ENCODE peak calls at places on chromosomes 13 and 19, in seven cellular contexts. One of them, this sample, is unnamed.

GRCh38 chr13:82802528-82802927 is 1079.7 kb downstream of the SLITRK1 start:
- DNase-seq in IMR-90: no peak
- DNase-seq in ovary: no peak
- DNase-seq in breast epithelium: no peak
- DNase-seq in prostate gland: no peak
- DNase-seq in heart left ventricle: no peak
- DNase-seq in A549: no peak
- DNase-seq in this sample: no peak

GRCh38 chr13:114071441-114071840 is 61.0 kb downstream of the RASA3 start:
- DNase-seq in IMR-90: no peak
- DNase-seq in ovary: no peak
- DNase-seq in breast epithelium: peak
- DNase-seq in prostate gland: no peak
- DNase-seq in heart left ventricle: peak
- DNase-seq in A549: no peak
- DNase-seq in this sample: peak

GRCh38 chr13:60591348-60591747 is 194.3 kb downstream of the TDRD3 start:
- DNase-seq in IMR-90: peak
- DNase-seq in ovary: no peak
- DNase-seq in breast epithelium: no peak
- DNase-seq in prostate gland: no peak
- DNase-seq in heart left ventricle: no peak
- DNase-seq in A549: no peak
- DNase-seq in this sample: no peak

GRCh38 chr13:23695711-23696512 is 125.7 kb downstream of the TNFRSF19 start:
- DNase-seq in IMR-90: no peak
- DNase-seq in ovary: no peak
- DNase-seq in breast epithelium: no peak
- DNase-seq in prostate gland: no peak
- DNase-seq in heart left ventricle: peak
- DNase-seq in A549: no peak
- DNase-seq in this sample: no peak

GRCh38 chr13:48318714-48319457 is 15.3 kb downstream of the RB1 start:
- DNase-seq in IMR-90: no peak
- DNase-seq in ovary: peak
- DNase-seq in breast epithelium: no peak
- DNase-seq in prostate gland: no peak
- DNase-seq in heart left ventricle: peak
- DNase-seq in A549: no peak
- DNase-seq in this sample: no peak

GRCh38 chr19:47266401-47266885 is 8.2 kb upstream of the INAFM1 start:
- DNase-seq in IMR-90: no peak
- DNase-seq in ovary: no peak
- DNase-seq in breast epithelium: no peak
- DNase-seq in prostate gland: no peak
- DNase-seq in heart left ventricle: no peak
- DNase-seq in A549: no peak
- DNase-seq in this sample: no peak

GRCh38 chr13:74870865-74871264 is 611.1 kb downstream of the TBC1D4 start:
- DNase-seq in IMR-90: no peak
- DNase-seq in ovary: no peak
- DNase-seq in breast epithelium: no peak
- DNase-seq in prostate gland: no peak
- DNase-seq in heart left ventricle: no peak
- DNase-seq in A549: no peak
- DNase-seq in this sample: no peak

GRCh38 chr13:114124921-114125320 is 7.5 kb downstream of the RASA3 start:
- DNase-seq in IMR-90: peak
- DNase-seq in ovary: no peak
- DNase-seq in breast epithelium: no peak
- DNase-seq in prostate gland: no peak
- DNase-seq in heart left ventricle: no peak
- DNase-seq in A549: no peak
- DNase-seq in this sample: no peak

GRCh38 chr13:36313047-36313969 is 15.7 kb upstream of the CCDC169 start:
- DNase-seq in IMR-90: peak
- DNase-seq in ovary: no peak
- DNase-seq in breast epithelium: no peak
- DNase-seq in prostate gland: no peak
- DNase-seq in heart left ventricle: no peak
- DNase-seq in A549: no peak
- DNase-seq in this sample: no peak

GRCh38 chr19:56748443-56748842 is 76.9 kb upstream of the ZNF835 start:
- DNase-seq in IMR-90: no peak
- DNase-seq in ovary: no peak
- DNase-seq in breast epithelium: no peak
- DNase-seq in prostate gland: no peak
- DNase-seq in heart left ventricle: no peak
- DNase-seq in A549: no peak
- DNase-seq in this sample: no peak

GRCh38 chr13:27170521-27171243 is 929 bp downstream of the USP12 start:
- DNase-seq in IMR-90: no peak
- DNase-seq in ovary: peak
- DNase-seq in breast epithelium: no peak
- DNase-seq in prostate gland: peak
- DNase-seq in heart left ventricle: no peak
- DNase-seq in A549: peak
- DNase-seq in this sample: peak

GRCh38 chr19:34189917-34190425 is 17.7 kb downstream of the LSM14A start:
- DNase-seq in IMR-90: no peak
- DNase-seq in ovary: no peak
- DNase-seq in breast epithelium: no peak
- DNase-seq in prostate gland: no peak
- DNase-seq in heart left ventricle: no peak
- DNase-seq in A549: no peak
- DNase-seq in this sample: no peak

GRCh38 chr19:45782162-45782623 is at the start of gene DMPK:
- DNase-seq in IMR-90: no peak
- DNase-seq in ovary: peak
- DNase-seq in breast epithelium: no peak
- DNase-seq in prostate gland: no peak
- DNase-seq in heart left ventricle: peak
- DNase-seq in A549: peak
- DNase-seq in this sample: no peak

GRCh38 chr13:112679932-112680677 is 9.7 kb upstream of the ATP11A start:
- DNase-seq in IMR-90: no peak
- DNase-seq in ovary: no peak
- DNase-seq in breast epithelium: peak
- DNase-seq in prostate gland: no peak
- DNase-seq in heart left ventricle: no peak
- DNase-seq in A549: no peak
- DNase-seq in this sample: no peak

GRCh38 chr19:23787106-23787505 is 28.4 kb upstream of the ZNF681 start:
- DNase-seq in IMR-90: peak
- DNase-seq in ovary: no peak
- DNase-seq in breast epithelium: no peak
- DNase-seq in prostate gland: no peak
- DNase-seq in heart left ventricle: no peak
- DNase-seq in A549: no peak
- DNase-seq in this sample: no peak

GRCh38 chr13:76720827-76721226 is 165.4 kb downstream of the KCTD12 start:
- DNase-seq in IMR-90: no peak
- DNase-seq in ovary: no peak
- DNase-seq in breast epithelium: no peak
- DNase-seq in prostate gland: no peak
- DNase-seq in heart left ventricle: no peak
- DNase-seq in A549: no peak
- DNase-seq in this sample: no peak

GRCh38 chr19:37362733-37363132 is 8.2 kb upstream of the ZNF527 start:
- DNase-seq in IMR-90: no peak
- DNase-seq in ovary: no peak
- DNase-seq in breast epithelium: no peak
- DNase-seq in prostate gland: no peak
- DNase-seq in heart left ventricle: no peak
- DNase-seq in A549: no peak
- DNase-seq in this sample: no peak

GRCh38 chr13:79548886-79549285 is 67.9 kb downstream of the NDFIP2 start:
- DNase-seq in IMR-90: peak
- DNase-seq in ovary: no peak
- DNase-seq in breast epithelium: no peak
- DNase-seq in prostate gland: no peak
- DNase-seq in heart left ventricle: no peak
- DNase-seq in A549: no peak
- DNase-seq in this sample: no peak

GRCh38 chr19:35176183-35176570 is 21.6 kb downstream of the FXYD5 start:
- DNase-seq in IMR-90: no peak
- DNase-seq in ovary: no peak
- DNase-seq in breast epithelium: no peak
- DNase-seq in prostate gland: no peak
- DNase-seq in heart left ventricle: no peak
- DNase-seq in A549: no peak
- DNase-seq in this sample: no peak

DNA sequence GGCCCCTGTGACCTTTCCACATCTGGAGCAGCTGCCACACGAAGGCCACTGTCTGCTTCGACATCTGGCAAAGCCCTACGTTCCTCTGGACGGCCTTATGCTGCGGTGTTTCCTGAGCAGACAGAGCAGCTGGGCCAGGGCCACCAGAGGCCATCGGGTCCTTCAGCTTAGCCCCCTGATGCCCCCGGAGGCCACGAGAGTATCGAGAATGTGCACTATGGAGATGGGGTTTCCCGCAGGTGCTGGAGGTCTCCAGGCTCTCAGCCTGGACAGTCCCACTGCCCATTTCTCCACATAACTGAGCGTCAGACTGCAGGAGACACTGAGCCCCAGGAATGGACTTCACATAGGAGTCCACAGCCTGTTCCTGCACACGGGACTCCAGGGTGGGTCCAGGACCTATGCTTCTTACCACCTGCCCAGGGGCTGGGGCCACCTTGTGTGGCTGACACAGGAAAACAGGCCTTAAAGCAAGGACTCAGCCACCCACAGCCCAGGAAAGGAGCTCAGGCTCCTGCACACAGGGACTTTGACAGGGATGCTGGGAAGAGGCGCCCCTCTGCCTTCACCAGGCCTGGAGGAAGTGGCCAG is 80.7 kb downstream of the SLC7A1 start:
- DNase-seq in IMR-90: no peak
- DNase-seq in ovary: no peak
- DNase-seq in breast epithelium: no peak
- DNase-seq in prostate gland: no peak
- DNase-seq in heart left ventricle: no peak
- DNase-seq in A549: no peak
- DNase-seq in this sample: no peak
- TF ChIP-seq CTCF in IMR-90: no peak
- TF ChIP-seq CTCF in ovary: no peak
- TF ChIP-seq CTCF in breast epithelium: no peak
- TF ChIP-seq CTCF in prostate gland: no peak
- TF ChIP-seq CTCF in heart left ventricle: no peak
- TF ChIP-seq CTCF in A549: no peak
- TF ChIP-seq CTCF in this sample: no peak

DNA sequence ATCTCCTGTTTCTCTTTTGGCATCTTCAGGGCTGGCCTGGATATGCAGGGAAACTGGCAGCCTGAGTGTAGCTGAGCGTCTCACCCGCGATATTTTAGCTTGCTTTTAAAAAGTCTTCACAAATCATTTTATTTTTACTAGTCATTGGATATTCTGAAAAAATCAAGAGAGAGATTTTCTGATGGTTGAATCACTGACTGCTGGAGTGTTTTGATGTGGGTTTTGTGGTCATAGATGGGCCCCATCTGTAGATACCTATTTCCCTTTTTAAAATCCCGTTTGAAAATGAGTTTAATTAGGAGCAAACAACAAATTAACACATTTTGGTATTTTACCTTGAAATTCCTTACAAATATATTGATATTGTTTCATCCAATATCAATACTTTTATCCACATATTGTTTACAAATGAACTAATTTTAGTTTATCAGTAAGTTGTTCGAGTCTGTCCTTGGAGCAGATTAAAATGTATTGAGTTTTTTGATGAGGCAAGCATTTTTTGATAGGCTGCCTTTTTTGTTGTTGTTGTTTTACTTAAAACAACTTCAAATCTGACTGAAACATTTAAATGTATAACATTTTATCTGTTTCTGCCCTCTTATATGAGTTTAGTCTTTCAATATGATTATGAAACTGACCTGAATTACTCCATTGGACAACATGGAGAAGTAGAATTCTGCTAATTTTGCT is 21.5 kb upstream of the OXGR1 start:
- DNase-seq in IMR-90: no peak
- DNase-seq in ovary: no peak
- DNase-seq in breast epithelium: no peak
- DNase-seq in prostate gland: no peak
- DNase-seq in heart left ventricle: no peak
- DNase-seq in A549: no peak
- DNase-seq in this sample: no peak
- TF ChIP-seq POLR2A in IMR-90: no peak
- TF ChIP-seq POLR2A in ovary: no peak
- TF ChIP-seq POLR2A in breast epithelium: no peak
- TF ChIP-seq POLR2A in prostate gland: no peak
- TF ChIP-seq POLR2A in heart left ventricle: no peak
- TF ChIP-seq POLR2A in A549: no peak
- TF ChIP-seq POLR2A in this sample: no peak

DNA sequence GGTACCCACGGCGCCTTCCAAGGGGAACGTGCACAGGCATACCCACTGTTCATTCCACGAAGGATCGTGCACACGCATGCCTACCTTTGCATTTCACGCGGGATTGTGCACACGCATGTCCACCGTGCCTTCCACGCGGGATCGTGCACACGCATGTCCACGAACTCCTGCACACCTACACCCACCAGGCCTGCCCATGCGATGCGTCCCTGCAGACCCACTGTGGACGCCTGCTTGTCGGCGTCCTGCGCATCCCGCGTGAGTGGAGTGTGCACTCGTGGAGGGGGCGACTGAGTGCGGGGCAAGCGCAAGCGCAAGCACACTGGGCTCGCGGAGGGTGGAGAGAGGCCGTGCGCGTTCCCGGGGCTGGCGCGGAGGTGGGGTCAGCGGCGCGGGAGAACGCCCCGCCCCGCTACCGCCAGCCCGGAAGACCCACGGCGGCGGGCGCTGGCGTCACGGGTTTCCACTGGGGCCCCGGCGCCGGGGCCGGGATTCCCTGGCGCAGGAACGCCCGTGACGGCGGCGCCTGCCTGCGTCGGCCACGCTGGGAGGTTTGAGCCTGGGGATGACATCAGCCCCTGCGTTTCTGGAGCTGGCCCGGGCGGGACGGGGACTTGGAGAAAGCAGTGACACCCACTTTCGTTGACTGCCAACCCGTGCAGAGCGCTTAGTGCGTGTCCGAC is 18.7 kb downstream of the GADD45B start:
- DNase-seq in IMR-90: peak
- DNase-seq in ovary: peak
- DNase-seq in breast epithelium: peak
- DNase-seq in prostate gland: peak
- DNase-seq in heart left ventricle: peak
- DNase-seq in A549: no peak
- DNase-seq in this sample: peak
- H3K4me3 ChIP-seq in IMR-90: peak
- H3K4me3 ChIP-seq in ovary: peak
- H3K4me3 ChIP-seq in breast epithelium: peak
- H3K4me3 ChIP-seq in prostate gland: peak
- H3K4me3 ChIP-seq in heart left ventricle: peak
- H3K4me3 ChIP-seq in A549: peak
- H3K4me3 ChIP-seq in this sample: no peak

GRCh38 chr13:51158365-51158764 is 47.3 kb upstream of the C13orf42 start:
- DNase-seq in IMR-90: no peak
- DNase-seq in ovary: no peak
- DNase-seq in breast epithelium: no peak
- DNase-seq in prostate gland: no peak
- DNase-seq in heart left ventricle: no peak
- DNase-seq in A549: no peak
- DNase-seq in this sample: no peak
- TF ChIP-seq CTCF in IMR-90: no peak
- TF ChIP-seq CTCF in ovary: no peak
- TF ChIP-seq CTCF in breast epithelium: no peak
- TF ChIP-seq CTCF in prostate gland: no peak
- TF ChIP-seq CTCF in heart left ventricle: no peak
- TF ChIP-seq CTCF in A549: no peak
- TF ChIP-seq CTCF in this sample: no peak

This sample was measured in lower leg skin.